ENCODE peak calls at places on chromosomes 16 and 17, in eight cellular contexts. One of them, this sample, is unnamed.

GRCh38 chr16:20621406-20621805 is 45.2 kb upstream of the ACSM2B start:
- DNase-seq in astrocyte of the spinal cord: no peak
- DNase-seq in Panc1: no peak
- DNase-seq in foreskin fibroblast: no peak
- DNase-seq in dorsolateral prefrontal cortex: no peak
- DNase-seq in GM12865: no peak
- DNase-seq in lower leg skin: no peak
- DNase-seq in mesothelial cell of epicardium: no peak
- DNase-seq in this sample: no peak

GRCh38 chr16:2819179-2819938 is 2.3 kb downstream of the PRSS21 start:
- DNase-seq in astrocyte of the spinal cord: no peak
- DNase-seq in Panc1: no peak
- DNase-seq in foreskin fibroblast: no peak
- DNase-seq in dorsolateral prefrontal cortex: no peak
- DNase-seq in GM12865: no peak
- DNase-seq in lower leg skin: no peak
- DNase-seq in mesothelial cell of epicardium: no peak
- DNase-seq in this sample: no peak

GRCh38 chr17:59275618-59276017 is 55.3 kb downstream of the GDPD1 start:
- DNase-seq in astrocyte of the spinal cord: no peak
- DNase-seq in Panc1: no peak
- DNase-seq in foreskin fibroblast: no peak
- DNase-seq in dorsolateral prefrontal cortex: no peak
- DNase-seq in GM12865: no peak
- DNase-seq in lower leg skin: no peak
- DNase-seq in mesothelial cell of epicardium: no peak
- DNase-seq in this sample: no peak

GRCh38 chr16:5874899-5875298 is 777.3 kb upstream of the EEF2KMT start:
- DNase-seq in astrocyte of the spinal cord: peak; percentile 70
- DNase-seq in Panc1: no peak
- DNase-seq in foreskin fibroblast: no peak
- DNase-seq in dorsolateral prefrontal cortex: no peak
- DNase-seq in GM12865: no peak
- DNase-seq in lower leg skin: no peak
- DNase-seq in mesothelial cell of epicardium: no peak
- DNase-seq in this sample: no peak

GRCh38 chr17:7747586-7747985 is 30.0 kb downstream of the DNAH2 start:
- DNase-seq in astrocyte of the spinal cord: peak; percentile 46
- DNase-seq in Panc1: no peak
- DNase-seq in foreskin fibroblast: peak; percentile 15
- DNase-seq in dorsolateral prefrontal cortex: no peak
- DNase-seq in GM12865: no peak
- DNase-seq in lower leg skin: no peak
- DNase-seq in mesothelial cell of epicardium: no peak
- DNase-seq in this sample: no peak

GRCh38 chr16:15648135-15648730 is 1.8 kb upstream of the NDE1 start:
- DNase-seq in astrocyte of the spinal cord: no peak
- DNase-seq in Panc1: no peak
- DNase-seq in foreskin fibroblast: no peak
- DNase-seq in dorsolateral prefrontal cortex: no peak
- DNase-seq in GM12865: no peak
- DNase-seq in lower leg skin: no peak
- DNase-seq in mesothelial cell of epicardium: no peak
- DNase-seq in this sample: no peak

GRCh38 chr16:87722590-87723223 is 43.1 kb downstream of the KLHDC4 start:
- DNase-seq in astrocyte of the spinal cord: no peak
- DNase-seq in Panc1: no peak
- DNase-seq in foreskin fibroblast: no peak
- DNase-seq in dorsolateral prefrontal cortex: no peak
- DNase-seq in GM12865: no peak
- DNase-seq in lower leg skin: no peak
- DNase-seq in mesothelial cell of epicardium: no peak
- DNase-seq in this sample: no peak

GRCh38 chr17:32943647-32944191 is 15.8 kb downstream of the TMEM98 start:
- DNase-seq in astrocyte of the spinal cord: no peak
- DNase-seq in Panc1: no peak
- DNase-seq in foreskin fibroblast: peak; percentile 80
- DNase-seq in dorsolateral prefrontal cortex: no peak
- DNase-seq in GM12865: no peak
- DNase-seq in lower leg skin: peak; percentile 29
- DNase-seq in mesothelial cell of epicardium: no peak
- DNase-seq in this sample: no peak

GRCh38 chr17:81330884-81331245 is 35.8 kb upstream of the SLC38A10 start:
- DNase-seq in astrocyte of the spinal cord: no peak
- DNase-seq in Panc1: no peak
- DNase-seq in foreskin fibroblast: no peak
- DNase-seq in dorsolateral prefrontal cortex: no peak
- DNase-seq in GM12865: no peak
- DNase-seq in lower leg skin: no peak
- DNase-seq in mesothelial cell of epicardium: no peak
- DNase-seq in this sample: no peak

GRCh38 chr17:51050291-51051033 is 70.2 kb downstream of the SPAG9 start:
- DNase-seq in astrocyte of the spinal cord: no peak
- DNase-seq in Panc1: no peak
- DNase-seq in foreskin fibroblast: no peak
- DNase-seq in dorsolateral prefrontal cortex: no peak
- DNase-seq in GM12865: peak; percentile 77
- DNase-seq in lower leg skin: no peak
- DNase-seq in mesothelial cell of epicardium: no peak
- DNase-seq in this sample: no peak

GRCh38 chr17:1111599-1112443 is 68.0 kb downstream of the ABR start:
- DNase-seq in astrocyte of the spinal cord: no peak
- DNase-seq in Panc1: no peak
- DNase-seq in foreskin fibroblast: no peak
- DNase-seq in dorsolateral prefrontal cortex: no peak
- DNase-seq in GM12865: no peak
- DNase-seq in lower leg skin: no peak
- DNase-seq in mesothelial cell of epicardium: no peak
- DNase-seq in this sample: no peak

GRCh38 chr17:22374741-22375140 is 682.4 kb downstream of the KCNJ18 start:
- DNase-seq in astrocyte of the spinal cord: no peak
- DNase-seq in Panc1: no peak
- DNase-seq in foreskin fibroblast: no peak
- DNase-seq in dorsolateral prefrontal cortex: no peak
- DNase-seq in GM12865: no peak
- DNase-seq in lower leg skin: no peak
- DNase-seq in mesothelial cell of epicardium: no peak
- DNase-seq in this sample: no peak

GRCh38 chr17:65677932-65678331 is 116.5 kb upstream of the AXIN2 start:
- DNase-seq in astrocyte of the spinal cord: no peak
- DNase-seq in Panc1: no peak
- DNase-seq in foreskin fibroblast: peak; percentile 21
- DNase-seq in dorsolateral prefrontal cortex: no peak
- DNase-seq in GM12865: no peak
- DNase-seq in lower leg skin: no peak
- DNase-seq in mesothelial cell of epicardium: no peak
- DNase-seq in this sample: no peak

GRCh38 chr16:3879887-3880564 is 487 bp downstream of the CREBBP start:
- DNase-seq in astrocyte of the spinal cord: peak; percentile 35
- DNase-seq in Panc1: no peak
- DNase-seq in foreskin fibroblast: peak; percentile 61
- DNase-seq in dorsolateral prefrontal cortex: peak; percentile 57
- DNase-seq in GM12865: peak; percentile 79
- DNase-seq in lower leg skin: peak; percentile 59
- DNase-seq in mesothelial cell of epicardium: peak; percentile 77
- DNase-seq in this sample: peak; percentile 37

GRCh38 chr17:81412490-81413093 is 17.3 kb downstream of the BAHCC1 start:
- DNase-seq in astrocyte of the spinal cord: no peak
- DNase-seq in Panc1: no peak
- DNase-seq in foreskin fibroblast: no peak
- DNase-seq in dorsolateral prefrontal cortex: no peak
- DNase-seq in GM12865: peak; percentile 46
- DNase-seq in lower leg skin: no peak
- DNase-seq in mesothelial cell of epicardium: no peak
- DNase-seq in this sample: no peak

GRCh38 chr16:22645868-22646267 is 135.2 kb downstream of the NPIPB5 start:
- DNase-seq in astrocyte of the spinal cord: no peak
- DNase-seq in Panc1: no peak
- DNase-seq in foreskin fibroblast: no peak
- DNase-seq in dorsolateral prefrontal cortex: no peak
- DNase-seq in GM12865: no peak
- DNase-seq in lower leg skin: no peak
- DNase-seq in mesothelial cell of epicardium: no peak
- DNase-seq in this sample: no peak

GRCh38 chr16:87166934-87167333 is 150.3 kb downstream of the C16orf95 start:
- DNase-seq in astrocyte of the spinal cord: no peak
- DNase-seq in Panc1: no peak
- DNase-seq in foreskin fibroblast: no peak
- DNase-seq in dorsolateral prefrontal cortex: no peak
- DNase-seq in GM12865: no peak
- DNase-seq in lower leg skin: no peak
- DNase-seq in mesothelial cell of epicardium: no peak
- DNase-seq in this sample: no peak

GRCh38 chr16:20074089-20074956 is 633 bp upstream of the GPR139 start:
- DNase-seq in astrocyte of the spinal cord: no peak
- DNase-seq in Panc1: no peak
- DNase-seq in foreskin fibroblast: no peak
- DNase-seq in dorsolateral prefrontal cortex: no peak
- DNase-seq in GM12865: no peak
- DNase-seq in lower leg skin: no peak
- DNase-seq in mesothelial cell of epicardium: no peak
- DNase-seq in this sample: no peak

GRCh38 chr17:15048933-15049539 is 216.1 kb downstream of the PMP22 start:
- DNase-seq in astrocyte of the spinal cord: no peak
- DNase-seq in Panc1: no peak
- DNase-seq in foreskin fibroblast: no peak
- DNase-seq in dorsolateral prefrontal cortex: no peak
- DNase-seq in GM12865: no peak
- DNase-seq in lower leg skin: no peak
- DNase-seq in mesothelial cell of epicardium: no peak
- DNase-seq in this sample: no peak

GRCh38 chr16:71216714-71217113 is 13.8 kb downstream of the HYDIN start:
- DNase-seq in astrocyte of the spinal cord: no peak
- DNase-seq in Panc1: no peak
- DNase-seq in foreskin fibroblast: no peak
- DNase-seq in dorsolateral prefrontal cortex: no peak
- DNase-seq in GM12865: no peak
- DNase-seq in lower leg skin: no peak
- DNase-seq in mesothelial cell of epicardium: no peak
- DNase-seq in this sample: no peak

DNA sequence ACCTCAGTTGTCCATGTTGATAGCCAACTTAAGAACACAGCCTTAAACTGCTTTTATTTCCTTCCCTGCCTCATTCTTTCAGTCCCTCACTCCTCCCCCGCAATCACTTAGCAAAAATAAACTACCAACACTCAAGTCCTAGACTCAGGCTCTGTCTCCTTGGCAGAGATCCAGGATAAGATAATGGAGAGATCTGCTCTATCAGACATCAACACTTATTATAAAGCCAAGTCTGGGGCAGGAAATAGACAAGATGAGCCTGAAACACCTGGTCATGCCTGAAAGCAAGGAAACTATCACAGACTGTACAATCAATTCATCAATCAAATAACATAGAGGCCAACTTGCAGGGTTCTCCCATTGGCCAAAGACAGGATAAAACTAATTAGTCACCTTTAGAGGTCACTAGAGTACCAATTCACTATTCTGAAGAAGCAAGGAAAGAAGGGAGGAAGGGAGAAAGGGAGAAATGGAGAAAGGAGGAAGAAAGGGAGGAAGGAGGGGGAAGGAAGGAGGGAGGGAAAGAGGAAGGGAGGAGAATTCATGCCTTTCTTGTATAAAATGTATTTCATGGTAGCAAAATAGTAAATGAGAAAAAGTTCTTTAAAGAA is 15.6 kb downstream of the HYDIN start:
- DNase-seq in astrocyte of the spinal cord: no peak
- DNase-seq in Panc1: no peak
- DNase-seq in foreskin fibroblast: no peak
- DNase-seq in dorsolateral prefrontal cortex: no peak
- DNase-seq in GM12865: peak; percentile 1
- DNase-seq in lower leg skin: no peak
- DNase-seq in mesothelial cell of epicardium: no peak
- DNase-seq in this sample: no peak
- TF ChIP-seq CTCF in astrocyte of the spinal cord: no peak
- TF ChIP-seq CTCF in Panc1: peak; percentile 17
- TF ChIP-seq CTCF in foreskin fibroblast: no peak
- TF ChIP-seq CTCF in dorsolateral prefrontal cortex: peak; percentile 51
- TF ChIP-seq CTCF in GM12865: peak; percentile 15
- TF ChIP-seq CTCF in lower leg skin: no peak
- TF ChIP-seq CTCF in mesothelial cell of epicardium: no peak
- TF ChIP-seq CTCF in this sample: no peak

GRCh38 chr17:40417609-40418427 is at the start of gene TOP2A:
- DNase-seq in astrocyte of the spinal cord: peak; percentile 100
- DNase-seq in Panc1: peak; percentile 99
- DNase-seq in foreskin fibroblast: peak; percentile 99
- DNase-seq in dorsolateral prefrontal cortex: peak; percentile 81
- DNase-seq in GM12865: peak; percentile 99
- DNase-seq in lower leg skin: peak; percentile 100
- DNase-seq in mesothelial cell of epicardium: peak; percentile 98
- DNase-seq in this sample: peak; percentile 96

GRCh38 chr17:40412880-40413279 is 4.8 kb downstream of the TOP2A start:
- DNase-seq in astrocyte of the spinal cord: no peak
- DNase-seq in Panc1: no peak
- DNase-seq in foreskin fibroblast: no peak
- DNase-seq in dorsolateral prefrontal cortex: no peak
- DNase-seq in GM12865: no peak
- DNase-seq in lower leg skin: no peak
- DNase-seq in mesothelial cell of epicardium: no peak
- DNase-seq in this sample: no peak

GRCh38 chr17:40416671-40417070 is 1.0 kb downstream of the TOP2A start:
- DNase-seq in astrocyte of the spinal cord: no peak
- DNase-seq in Panc1: no peak
- DNase-seq in foreskin fibroblast: no peak
- DNase-seq in dorsolateral prefrontal cortex: no peak
- DNase-seq in GM12865: no peak
- DNase-seq in lower leg skin: no peak
- DNase-seq in mesothelial cell of epicardium: no peak
- DNase-seq in this sample: no peak

GRCh38 chr17:40417258-40417608 is 463 bp downstream of the TOP2A start:
- DNase-seq in astrocyte of the spinal cord: no peak
- DNase-seq in Panc1: no peak
- DNase-seq in foreskin fibroblast: peak; percentile 9
- DNase-seq in dorsolateral prefrontal cortex: no peak
- DNase-seq in GM12865: no peak
- DNase-seq in lower leg skin: no peak
- DNase-seq in mesothelial cell of epicardium: peak; percentile 46
- DNase-seq in this sample: no peak

GRCh38 chr17:40415390-40415789 is 2.3 kb downstream of the TOP2A start:
- DNase-seq in astrocyte of the spinal cord: peak; percentile 56
- DNase-seq in Panc1: no peak
- DNase-seq in foreskin fibroblast: peak; percentile 31
- DNase-seq in dorsolateral prefrontal cortex: no peak
- DNase-seq in GM12865: peak; percentile 56
- DNase-seq in lower leg skin: no peak
- DNase-seq in mesothelial cell of epicardium: no peak
- DNase-seq in this sample: no peak
- TF ChIP-seq CTCF in astrocyte of the spinal cord: peak; percentile 52
- TF ChIP-seq CTCF in Panc1: peak; percentile 70
- TF ChIP-seq CTCF in foreskin fibroblast: peak; percentile 48
- TF ChIP-seq CTCF in dorsolateral prefrontal cortex: peak; percentile 60
- TF ChIP-seq CTCF in GM12865: peak; percentile 43
- TF ChIP-seq CTCF in lower leg skin: no peak
- TF ChIP-seq CTCF in mesothelial cell of epicardium: peak; percentile 76
- TF ChIP-seq CTCF in this sample: no peak

GRCh38 chr16:10402975-10403374 is 17.1 kb downstream of the ATF7IP2 start:
- DNase-seq in astrocyte of the spinal cord: no peak
- DNase-seq in Panc1: no peak
- DNase-seq in foreskin fibroblast: no peak
- DNase-seq in dorsolateral prefrontal cortex: no peak
- DNase-seq in GM12865: no peak
- DNase-seq in lower leg skin: no peak
- DNase-seq in mesothelial cell of epicardium: no peak
- DNase-seq in this sample: no peak
- TF ChIP-seq CTCF in astrocyte of the spinal cord: no peak
- TF ChIP-seq CTCF in Panc1: no peak
- TF ChIP-seq CTCF in foreskin fibroblast: no peak
- TF ChIP-seq CTCF in dorsolateral prefrontal cortex: no peak
- TF ChIP-seq CTCF in GM12865: no peak
- TF ChIP-seq CTCF in lower leg skin: no peak
- TF ChIP-seq CTCF in mesothelial cell of epicardium: no peak
- TF ChIP-seq CTCF in this sample: no peak

GRCh38 chr17:2337811-2338657 is 733 bp downstream of the SGSM2 start:
- DNase-seq in astrocyte of the spinal cord: peak; percentile 59
- DNase-seq in Panc1: no peak
- DNase-seq in foreskin fibroblast: peak; percentile 55
- DNase-seq in dorsolateral prefrontal cortex: peak; percentile 49
- DNase-seq in GM12865: peak; percentile 54
- DNase-seq in lower leg skin: no peak
- DNase-seq in mesothelial cell of epicardium: peak; percentile 69
- DNase-seq in this sample: peak; percentile 25
- TF ChIP-seq CTCF in astrocyte of the spinal cord: peak; percentile 4
- TF ChIP-seq CTCF in Panc1: no peak
- TF ChIP-seq CTCF in foreskin fibroblast: no peak
- TF ChIP-seq CTCF in dorsolateral prefrontal cortex: no peak
- TF ChIP-seq CTCF in GM12865: no peak
- TF ChIP-seq CTCF in lower leg skin: no peak
- TF ChIP-seq CTCF in mesothelial cell of epicardium: no peak
- TF ChIP-seq CTCF in this sample: no peak

This sample was measured in omental fat pad.